ENCODE peak calls at places on chromosomes 16 and 17, in seven cellular contexts. One of them, this sample, is unnamed. For H3K4me1, the result is how much of the 10 kb centered on the place peaks cover.

GRCh38 chr16:67349172-67349571 is 22.6 kb downstream of the LRRC36 start:
- DNase-seq in pancreas: no peak
- DNase-seq in neural progenitor cell: no peak
- DNase-seq in psoas muscle: no peak
- DNase-seq in lower lobe of right lung: no peak
- DNase-seq in MM.1S: peak
- DNase-seq in PC-3: peak
- DNase-seq in this sample: no peak

GRCh38 chr17:20994779-20995149 is 48.0 kb downstream of the USP22 start:
- DNase-seq in psoas muscle: no peak
- DNase-seq in neural progenitor cell: no peak
- DNase-seq in MM.1S: no peak
- DNase-seq in pancreas: no peak
- DNase-seq in PC-3: no peak
- DNase-seq in lower lobe of right lung: no peak
- DNase-seq in this sample: no peak

GRCh38 chr17:9218068-9218635 is 196.8 kb downstream of the NTN1 start:
- DNase-seq in psoas muscle: no peak
- DNase-seq in neural progenitor cell: no peak
- DNase-seq in pancreas: no peak
- DNase-seq in MM.1S: no peak
- DNase-seq in lower lobe of right lung: no peak
- DNase-seq in PC-3: no peak
- DNase-seq in this sample: no peak

GRCh38 chr16:75946058-75946457 is 219.8 kb upstream of the CPHXL start:
- DNase-seq in lower lobe of right lung: no peak
- DNase-seq in neural progenitor cell: no peak
- DNase-seq in PC-3: no peak
- DNase-seq in pancreas: peak
- DNase-seq in MM.1S: no peak
- DNase-seq in psoas muscle: no peak
- DNase-seq in this sample: no peak

GRCh38 chr17:10290046-10290445 is 82.8 kb downstream of the MYH13 start:
- DNase-seq in psoas muscle: peak
- DNase-seq in pancreas: no peak
- DNase-seq in neural progenitor cell: no peak
- DNase-seq in lower lobe of right lung: no peak
- DNase-seq in MM.1S: no peak
- DNase-seq in PC-3: no peak
- DNase-seq in this sample: no peak

GRCh38 chr16:22888791-22889190 is 74.8 kb downstream of the HS3ST2 start:
- DNase-seq in PC-3: peak
- DNase-seq in neural progenitor cell: peak
- DNase-seq in psoas muscle: no peak
- DNase-seq in MM.1S: no peak
- DNase-seq in pancreas: no peak
- DNase-seq in lower lobe of right lung: no peak
- DNase-seq in this sample: no peak

GRCh38 chr17:1934901-1935300 is 90.2 kb downstream of the RTN4RL1 start:
- DNase-seq in pancreas: no peak
- DNase-seq in lower lobe of right lung: no peak
- DNase-seq in MM.1S: no peak
- DNase-seq in neural progenitor cell: no peak
- DNase-seq in PC-3: no peak
- DNase-seq in psoas muscle: no peak
- DNase-seq in this sample: no peak

GRCh38 chr17:21278304-21279197 is 6.0 kb upstream of the MAP2K3 start:
- DNase-seq in MM.1S: peak
- DNase-seq in psoas muscle: peak
- DNase-seq in neural progenitor cell: no peak
- DNase-seq in lower lobe of right lung: peak
- DNase-seq in pancreas: peak
- DNase-seq in PC-3: peak
- DNase-seq in this sample: peak

GRCh38 chr16:24178496-24178895 is 77.6 kb upstream of the CACNG3 start:
- DNase-seq in pancreas: no peak
- DNase-seq in neural progenitor cell: peak
- DNase-seq in MM.1S: no peak
- DNase-seq in lower lobe of right lung: no peak
- DNase-seq in psoas muscle: no peak
- DNase-seq in PC-3: no peak
- DNase-seq in this sample: no peak

GRCh38 chr17:64103751-64104364 is 26.1 kb downstream of the ERN1 start:
- DNase-seq in pancreas: no peak
- DNase-seq in psoas muscle: no peak
- DNase-seq in lower lobe of right lung: no peak
- DNase-seq in PC-3: peak
- DNase-seq in neural progenitor cell: no peak
- DNase-seq in MM.1S: peak
- DNase-seq in this sample: no peak

GRCh38 chr16:21685034-21685455 is 21.3 kb downstream of the OTOA start:
- DNase-seq in PC-3: no peak
- DNase-seq in lower lobe of right lung: no peak
- DNase-seq in psoas muscle: no peak
- DNase-seq in MM.1S: no peak
- DNase-seq in neural progenitor cell: peak
- DNase-seq in pancreas: no peak
- DNase-seq in this sample: no peak

GRCh38 chr17:45896803-45897693 is 2.7 kb downstream of the MAPT start:
- DNase-seq in lower lobe of right lung: no peak
- DNase-seq in pancreas: peak
- DNase-seq in psoas muscle: no peak
- DNase-seq in MM.1S: no peak
- DNase-seq in PC-3: no peak
- DNase-seq in neural progenitor cell: peak
- DNase-seq in this sample: no peak

GRCh38 chr17:80986816-80987480 is 4.7 kb upstream of the CHMP6 start:
- DNase-seq in psoas muscle: peak
- DNase-seq in pancreas: no peak
- DNase-seq in MM.1S: no peak
- DNase-seq in PC-3: no peak
- DNase-seq in neural progenitor cell: no peak
- DNase-seq in lower lobe of right lung: peak
- DNase-seq in this sample: no peak

GRCh38 chr16:23557779-23558330 is 328 bp downstream of the UBFD1 start:
- DNase-seq in MM.1S: peak
- DNase-seq in lower lobe of right lung: no peak
- DNase-seq in neural progenitor cell: no peak
- DNase-seq in pancreas: peak
- DNase-seq in PC-3: no peak
- DNase-seq in psoas muscle: no peak
- DNase-seq in this sample: peak

GRCh38 chr16:57539072-57539796 is 2.9 kb upstream of the CCDC102A start:
- DNase-seq in lower lobe of right lung: peak
- DNase-seq in PC-3: no peak
- DNase-seq in MM.1S: peak
- DNase-seq in neural progenitor cell: no peak
- DNase-seq in pancreas: no peak
- DNase-seq in psoas muscle: no peak
- DNase-seq in this sample: no peak

GRCh38 chr17:52995127-52995526 is 827.6 kb upstream of the KIF2B start:
- DNase-seq in MM.1S: no peak
- DNase-seq in neural progenitor cell: no peak
- DNase-seq in pancreas: no peak
- DNase-seq in lower lobe of right lung: no peak
- DNase-seq in psoas muscle: no peak
- DNase-seq in PC-3: no peak
- DNase-seq in this sample: no peak

GRCh38 chr16:3855142-3855541 is 25.4 kb downstream of the CREBBP start:
- DNase-seq in MM.1S: no peak
- DNase-seq in psoas muscle: no peak
- DNase-seq in PC-3: no peak
- DNase-seq in lower lobe of right lung: no peak
- DNase-seq in pancreas: no peak
- DNase-seq in neural progenitor cell: no peak
- DNase-seq in this sample: no peak

GRCh38 chr16:78045865-78046581 is 23.7 kb downstream of the CLEC3A start:
- DNase-seq in PC-3: peak
- DNase-seq in MM.1S: no peak
- DNase-seq in psoas muscle: no peak
- DNase-seq in neural progenitor cell: peak
- DNase-seq in pancreas: peak
- DNase-seq in lower lobe of right lung: peak
- DNase-seq in this sample: peak

GRCh38 chr17:44311562-44312181 is 3.3 kb downstream of the RUNDC3A start:
- DNase-seq in PC-3: no peak
- DNase-seq in psoas muscle: no peak
- DNase-seq in neural progenitor cell: no peak
- DNase-seq in MM.1S: no peak
- DNase-seq in lower lobe of right lung: no peak
- DNase-seq in pancreas: no peak
- DNase-seq in this sample: no peak

GRCh38 chr17:75153854-75154194 is 488 bp downstream of the JPT1 start:
- DNase-seq in pancreas: peak
- DNase-seq in psoas muscle: peak
- DNase-seq in lower lobe of right lung: peak
- DNase-seq in neural progenitor cell: no peak
- DNase-seq in MM.1S: no peak
- DNase-seq in PC-3: peak
- DNase-seq in this sample: no peak

GRCh38 chr17:3719265-3719664 is 4.4 kb upstream of the HASPIN start:
- DNase-seq in psoas muscle: no peak
- DNase-seq in PC-3: no peak
- DNase-seq in neural progenitor cell: no peak
- DNase-seq in MM.1S: no peak
- DNase-seq in lower lobe of right lung: no peak
- DNase-seq in pancreas: no peak
- DNase-seq in this sample: no peak

GRCh38 chr17:13084420-13084819 is 66.6 kb upstream of the ELAC2 start:
- DNase-seq in MM.1S: no peak
- DNase-seq in psoas muscle: no peak
- DNase-seq in lower lobe of right lung: no peak
- DNase-seq in pancreas: no peak
- DNase-seq in neural progenitor cell: no peak
- DNase-seq in PC-3: no peak
- DNase-seq in this sample: no peak

GRCh38 chr16:4510131-4510530 is 28.4 kb downstream of the CDIP1 start:
- DNase-seq in pancreas: no peak
- DNase-seq in lower lobe of right lung: no peak
- DNase-seq in neural progenitor cell: no peak
- DNase-seq in psoas muscle: no peak
- DNase-seq in MM.1S: no peak
- DNase-seq in PC-3: no peak
- DNase-seq in this sample: no peak

GRCh38 chr17:74206332-74206818 is 2.9 kb downstream of the RPL38 start:
- DNase-seq in PC-3: no peak
- DNase-seq in lower lobe of right lung: no peak
- DNase-seq in MM.1S: no peak
- DNase-seq in neural progenitor cell: no peak
- DNase-seq in psoas muscle: no peak
- DNase-seq in pancreas: no peak
- DNase-seq in this sample: no peak

GRCh38 chr17:3804503-3804931 is 3.5 kb upstream of the ITGAE start:
- DNase-seq in pancreas: no peak
- DNase-seq in psoas muscle: no peak
- DNase-seq in neural progenitor cell: no peak
- DNase-seq in PC-3: no peak
- DNase-seq in MM.1S: no peak
- DNase-seq in lower lobe of right lung: no peak
- DNase-seq in this sample: no peak

GRCh38 chr17:61202564-61202963 is 197.1 kb upstream of the TBX2 start:
- DNase-seq in pancreas: no peak
- DNase-seq in lower lobe of right lung: no peak
- DNase-seq in psoas muscle: no peak
- DNase-seq in PC-3: peak
- DNase-seq in neural progenitor cell: no peak
- DNase-seq in MM.1S: no peak
- DNase-seq in this sample: no peak
- H3K27ac ChIP-seq in pancreas: no peak
- H3K27ac ChIP-seq in lower lobe of right lung: peak
- H3K27ac ChIP-seq in psoas muscle: no peak
- H3K27ac ChIP-seq in PC-3: peak
- H3K27ac ChIP-seq in neural progenitor cell: no peak
- H3K27ac ChIP-seq in MM.1S: no peak
- H3K27ac ChIP-seq in this sample: no peak

GRCh38 chr17:40528692-40529417 is 27.4 kb upstream of the TNS4 start:
- DNase-seq in lower lobe of right lung: no peak
- DNase-seq in MM.1S: no peak
- DNase-seq in neural progenitor cell: no peak
- DNase-seq in pancreas: no peak
- DNase-seq in psoas muscle: no peak
- DNase-seq in PC-3: no peak
- DNase-seq in this sample: peak
- TF ChIP-seq CTCF in lower lobe of right lung: no peak
- TF ChIP-seq CTCF in MM.1S: no peak
- TF ChIP-seq CTCF in neural progenitor cell: no peak
- TF ChIP-seq CTCF in pancreas: no peak
- TF ChIP-seq CTCF in psoas muscle: no peak
- TF ChIP-seq CTCF in PC-3: no peak
- TF ChIP-seq CTCF in this sample: no peak

DNA sequence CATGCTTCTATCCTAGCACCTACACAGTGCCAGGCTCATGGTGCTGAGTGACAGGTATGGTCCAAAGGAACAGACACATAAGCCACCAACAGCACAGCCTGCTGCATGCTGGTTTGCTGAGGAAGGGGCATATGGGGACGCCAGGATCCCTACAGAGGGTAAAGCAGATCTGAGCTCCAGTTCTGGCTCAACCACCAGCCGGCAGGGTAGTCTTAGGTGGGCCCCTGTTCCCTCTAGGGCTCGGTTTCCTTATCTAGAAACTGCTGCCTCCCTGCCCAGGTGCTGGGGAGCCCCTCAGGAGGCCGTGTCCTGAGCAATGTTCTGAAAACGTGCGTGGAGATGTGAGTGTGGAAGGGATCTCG is 24.2 kb upstream of the MRPS23 start:
- DNase-seq in MM.1S: no peak
- DNase-seq in pancreas: no peak
- DNase-seq in psoas muscle: no peak
- DNase-seq in lower lobe of right lung: no peak
- DNase-seq in neural progenitor cell: no peak
- DNase-seq in PC-3: no peak
- DNase-seq in this sample: no peak
- H3K4me1 ChIP-seq in MM.1S: under half
- H3K4me1 ChIP-seq in pancreas: under half
- H3K4me1 ChIP-seq in psoas muscle: half or more
- H3K4me1 ChIP-seq in lower lobe of right lung: under half
- H3K4me1 ChIP-seq in neural progenitor cell: under half
- H3K4me1 ChIP-seq in PC-3: half or more
- H3K4me1 ChIP-seq in this sample: half or more

DNA sequence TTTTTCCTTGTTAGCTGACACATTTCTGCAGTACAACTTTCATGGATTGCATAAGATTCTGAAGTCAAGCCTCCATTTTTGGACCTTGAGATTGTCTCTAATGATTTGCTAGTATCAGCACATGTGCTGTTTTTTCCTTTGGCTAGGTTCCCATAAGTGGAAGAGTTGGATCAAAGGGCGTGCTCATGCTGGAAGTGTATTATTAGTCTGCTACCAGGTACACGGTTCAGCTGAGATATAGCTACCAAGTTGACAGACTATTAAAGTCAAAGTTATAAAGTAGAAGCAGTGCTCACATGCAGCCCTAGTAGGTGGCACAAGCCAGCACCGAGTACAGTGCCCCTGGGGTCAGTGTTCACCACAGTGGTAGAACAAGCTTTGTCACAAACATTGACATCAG is 3.2 kb downstream of the FAHD1 start:
- DNase-seq in neural progenitor cell: no peak
- DNase-seq in MM.1S: no peak
- DNase-seq in lower lobe of right lung: no peak
- DNase-seq in PC-3: no peak
- DNase-seq in psoas muscle: no peak
- DNase-seq in pancreas: no peak
- DNase-seq in this sample: no peak
- H3K27ac ChIP-seq in neural progenitor cell: no peak
- H3K27ac ChIP-seq in MM.1S: no peak
- H3K27ac ChIP-seq in lower lobe of right lung: no peak
- H3K27ac ChIP-seq in PC-3: no peak
- H3K27ac ChIP-seq in psoas muscle: no peak
- H3K27ac ChIP-seq in pancreas: peak
- H3K27ac ChIP-seq in this sample: no peak